ENCODE peak calls at places on chromosomes 3 and 15, in four cellular contexts. A is retina; D is naive thymus-derived CD4-positive, alpha-beta T cell; X is glutamatergic neuron. C is an unnamed sample.

GRCh38 chr3:74883690-74884089 is 269.2 kb upstream of the CNTN3 start:
- DNase-seq in A (no peak), D (no peak), X (no peak), C (no peak)

GRCh38 chr3:110495201-110495927 is 576.3 kb upstream of the NECTIN3 start:
- DNase-seq in A (no peak), D (no peak), X (no peak), C (no peak)

GRCh38 chr3:151630035-151630434 is 103.7 kb upstream of the AADACL2 start:
- DNase-seq in A (no peak), D (no peak), X (no peak), C (no peak)

GRCh38 chr15:40048155-40048792 is 9.3 kb upstream of the SRP14 start:
- DNase-seq in A (no peak), D (peak; percentile 34), X (no peak), C (no peak)

GRCh38 chr3:80017369-80017768 is 249.6 kb upstream of the ROBO1 start:
- DNase-seq in A (no peak), D (no peak), X (no peak), C (no peak)

GRCh38 chr15:51982013-51982769 is 10.6 kb upstream of the LEO1 start:
- DNase-seq in A (no peak), D (peak; percentile 61), X (no peak), C (no peak)

GRCh38 chr3:142875099-142875498 is 13.8 kb downstream of the PCOLCE2 start:
- DNase-seq in A (no peak), D (no peak), X (no peak), C (no peak)

GRCh38 chr15:70053006-70053702 is 44.6 kb downstream of the TLE3 start:
- DNase-seq in A (no peak), D (no peak), X (no peak), C (peak; percentile 14)

GRCh38 chr15:68412218-68412617 is 19.7 kb downstream of the ITGA11 start:
- DNase-seq in A (no peak), D (no peak), X (no peak), C (no peak)

GRCh38 chr3:156174229-156174847 is 54.0 kb downstream of the KCNAB1 start:
- DNase-seq in A (no peak), D (no peak), X (no peak), C (no peak)

GRCh38 chr3:140395134-140396075 is 282.5 kb upstream of the TRIM42 start:
- DNase-seq in A (no peak), D (no peak), X (no peak), C (peak; percentile 62)

GRCh38 chr3:151384741-151385174 is at the start of gene P2RY12:
- DNase-seq in A (no peak), D (no peak), X (no peak), C (no peak)

GRCh38 chr3:18288243-18288642 is 136.9 kb downstream of the SATB1 start:
- DNase-seq in A (no peak), D (no peak), X (no peak), C (no peak)

GRCh38 chr3:123723527-123724168 is 138.8 kb upstream of the HACD2 start:
- DNase-seq in A (peak; percentile 81), D (peak; percentile 40), X (peak; percentile 51), C (peak; percentile 65)

GRCh38 chr3:40191251-40191650 is 118.3 kb upstream of the EIF1B start:
- DNase-seq in A (no peak), D (no peak), X (no peak), C (no peak)

GRCh38 chr3:164199982-164200823 is 878.1 kb downstream of the SI start:
- DNase-seq in A (no peak), D (no peak), X (no peak), C (no peak)

GRCh38 chr3:108092556-108092955 is 1.7 kb upstream of the CD47 start:
- DNase-seq in A (peak; percentile 63), D (no peak), X (no peak), C (no peak)

GRCh38 chr15:74132681-74133070 is 2.3 kb downstream of the ISLR2 start:
- DNase-seq in A (peak; percentile 83), D (no peak), X (no peak), C (no peak)

GRCh38 chr15:83504365-83504764 is 57.2 kb downstream of the SH3GL3 start:
- DNase-seq in A (no peak), D (no peak), X (no peak), C (no peak)

GRCh38 chr3:13018561-13019242 is 54.5 kb downstream of the IQSEC1 start:
- DNase-seq in A (no peak), D (no peak), X (no peak), C (no peak)

GRCh38 chr3:4744405-4745239 is 234.6 kb upstream of the BHLHE40 start:
- DNase-seq in A (no peak), D (no peak), X (no peak), C (no peak)

GRCh38 chr15:83613716-83614115 is 40.2 kb upstream of the ADAMTSL3 start:
- DNase-seq in A (no peak), D (no peak), X (no peak), C (no peak)

GRCh38 chr3:48404440-48405342 is 25.2 kb downstream of the PLXNB1 start:
- DNase-seq in A (no peak), D (no peak), X (no peak), C (peak; percentile 20)

GRCh38 chr3:141288331-141288990 is 56.8 kb downstream of the PXYLP1 start:
- DNase-seq in A (no peak), D (no peak), X (no peak), C (no peak)

GRCh38 chr3:107209302-107210060 is 167.8 kb upstream of the CCDC54 start:
- DNase-seq in A (no peak), D (no peak), X (no peak), C (no peak)

GRCh38 chr3:25587526-25587925 is 77.2 kb downstream of the TOP2B start:
- DNase-seq in A (no peak), D (no peak), X (no peak), C (no peak)

GRCh38 chr15:66763186-66764066 is 61.4 kb downstream of the SMAD6 start:
- DNase-seq in A (no peak), D (no peak), X (no peak), C (peak; percentile 73)

GRCh38 chr3:57060089-57060829 is at the start of gene SPATA12:
- DNase-seq in A (no peak), D (no peak), X (no peak), C (peak; percentile 61)

GRCh38 chr15:101159936-101160770 is 91.7 kb downstream of the CHSY1 start:
- DNase-seq in A (no peak), D (no peak), X (no peak), C (no peak)

GRCh38 chr3:41318520-41318919 is 119.2 kb downstream of the CTNNB1 start:
- DNase-seq in A (no peak), D (no peak), X (peak; percentile 48), C (no peak)

GRCh38 chr15:99962006-99962561 is 228.8 kb upstream of the LYSMD4 start:
- DNase-seq in A (no peak), D (no peak), X (no peak), C (peak; percentile 4)

GRCh38 chr3:85004147-85004546 is 45.4 kb downstream of the CADM2 start:
- DNase-seq in A (no peak), D (no peak), X (no peak), C (no peak)

GRCh38 chr15:39661776-39662175 is 80.9 kb downstream of the THBS1 start:
- DNase-seq in A (no peak), D (no peak), X (no peak), C (no peak)

GRCh38 chr3:50550079-50550736 is 17.3 kb downstream of the C3orf18 start:
- DNase-seq in A (peak; percentile 79), D (peak; percentile 45), X (peak; percentile 87), C (peak; percentile 60)

GRCh38 chr3:43638594-43639447 is 17.0 kb upstream of the ANO10 start:
- DNase-seq in A (no peak), D (peak; percentile 8), X (no peak), C (no peak)

GRCh38 chr15:29675791-29676301 is 146.4 kb downstream of the TJP1 start:
- DNase-seq in A (no peak), D (no peak), X (no peak), C (no peak)